ENCODE peak calls at places on chromosomes 11 and 22, in six cellular contexts. F, Z, D, V, N and T are unnamed samples.

GRCh38 chr22:37633082-37633692 is 6.3 kb upstream of the SH3BP1 start:
- DNase-seq in F (no peak), Z (no peak), D (no peak), V (no peak), N (no peak), T (peak; percentile 92)

GRCh38 chr22:38981005-38981658 is 1.0 kb upstream of the APOBEC3B start:
- DNase-seq in F (peak; percentile 62), Z (no peak), D (no peak), V (no peak), N (peak; percentile 55), T (no peak)

GRCh38 chr11:95095858-95096587 is 6.4 kb downstream of the ENDOD1 start:
- DNase-seq in F (no peak), Z (no peak), D (peak; percentile 46), V (no peak), N (no peak), T (peak; percentile 61)

GRCh38 chr11:80109652-80110051 is 668.8 kb upstream of the TENM4 start:
- DNase-seq in F (no peak), Z (no peak), D (no peak), V (no peak), N (peak; percentile 29), T (no peak)

GRCh38 chr11:70128435-70128906 is 50.4 kb downstream of the ANO1 start:
- DNase-seq in F (no peak), Z (no peak), D (no peak), V (no peak), N (no peak), T (no peak)

GRCh38 chr11:78223320-78223954 is 34.7 kb downstream of the USP35 start:
- DNase-seq in F (peak; percentile 39), Z (no peak), D (no peak), V (no peak), N (no peak), T (peak; percentile 60)

GRCh38 chr11:78666675-78667129 is 92.0 kb upstream of the NARS2 start:
- DNase-seq in F (no peak), Z (no peak), D (no peak), V (no peak), N (no peak), T (no peak)

GRCh38 chr11:95794086-95794485 is 3.8 kb downstream of the CEP57 start:
- DNase-seq in F (no peak), Z (no peak), D (no peak), V (no peak), N (no peak), T (no peak)

GRCh38 chr11:93738647-93739081 is 2.6 kb downstream of the TAF1D start:
- DNase-seq in F (no peak), Z (no peak), D (no peak), V (no peak), N (no peak), T (no peak)

GRCh38 chr11:69166186-69167115 is 10.7 kb downstream of the SMIM38 start:
- DNase-seq in F (no peak), Z (no peak), D (peak; percentile 78), V (no peak), N (peak; percentile 53), T (peak; percentile 91)

GRCh38 chr11:33444835-33445594 is 187.8 kb downstream of the HIPK3 start:
- DNase-seq in F (no peak), Z (no peak), D (peak; percentile 26), V (no peak), N (no peak), T (no peak)

GRCh38 chr11:110230377-110230776 is 66.0 kb downstream of the RDX start:
- DNase-seq in F (no peak), Z (no peak), D (no peak), V (no peak), N (no peak), T (no peak)

GRCh38 chr11:134049303-134049702 is 19.6 kb upstream of the JAM3 start:
- DNase-seq in F (peak; percentile 54), Z (no peak), D (no peak), V (no peak), N (no peak), T (no peak)

GRCh38 chr22:31812977-31813605 is 59.3 kb downstream of the DEPDC5 start:
- DNase-seq in F (no peak), Z (no peak), D (no peak), V (no peak), N (no peak), T (no peak)

GRCh38 chr11:12052676-12053605 is 44.5 kb upstream of the DKK3 start:
- DNase-seq in F (peak; percentile 46), Z (no peak), D (no peak), V (no peak), N (no peak), T (no peak)
- TF ChIP-seq CTCF in F (no peak), Z (no peak), D (peak; percentile 36), V (peak; percentile 32), N (peak; percentile 5), T (no peak)

GRCh38 chr11:128802358-128802981 is 64.6 kb downstream of the KCNJ1 start:
- DNase-seq in F (no peak), Z (no peak), D (no peak), V (no peak), N (peak; percentile 47), T (no peak)
- TF ChIP-seq CTCF in F (no peak), Z (peak; percentile 25), D (peak; percentile 65), V (peak; percentile 63), N (peak; percentile 59), T (peak; percentile 20)

GRCh38 chr22:23775779-23776375 is 3.2 kb downstream of the MMP11 start:
- DNase-seq in F (no peak), Z (no peak), D (no peak), V (no peak), N (no peak), T (no peak)
- TF ChIP-seq CTCF in F (no peak), Z (no peak), D (no peak), V (no peak), N (no peak), T (no peak)

GRCh38 chr11:34609187-34609751 is 11.6 kb upstream of the EHF start:
- DNase-seq in F (no peak), Z (no peak), D (no peak), V (no peak), N (no peak), T (no peak)
- TF ChIP-seq CTCF in F (no peak), Z (no peak), D (no peak), V (no peak), N (no peak), T (no peak)

GRCh38 chr11:63915961-63916836 is 765 bp downstream of the RCOR2 start:
- DNase-seq in F (no peak), Z (no peak), D (no peak), V (peak; percentile 76), N (peak; percentile 78), T (no peak)
- TF ChIP-seq CTCF in F (peak; percentile 41), Z (peak; percentile 47), D (peak; percentile 59), V (peak; percentile 73), N (peak; percentile 59), T (peak; percentile 41)

GRCh38 chr11:2120359-2121100 is 18.7 kb downstream of the IGF2 start:
- DNase-seq in F (no peak), Z (no peak), D (no peak), V (no peak), N (peak; percentile 62), T (no peak)
- TF ChIP-seq CTCF in F (no peak), Z (no peak), D (no peak), V (no peak), N (no peak), T (no peak)

GRCh38 chr11:104873252-104873651 is 25.0 kb downstream of the CASP12 start:
- DNase-seq in F (no peak), Z (no peak), D (no peak), V (no peak), N (no peak), T (no peak)
- TF ChIP-seq CTCF in F (no peak), Z (no peak), D (no peak), V (no peak), N (no peak), T (no peak)